ENCODE peak calls at places on chromosomes 13 and 19, in four cellular contexts. X is esophagus squamous epithelium, O is thyroid gland, Q is right lobe of liver. K is an unnamed sample.

GRCh38 chr13:33761744-33762143 is 56.2 kb upstream of the RFC3 start:
- DNase-seq in X (no peak), O (peak), Q (no peak), K (no peak)

GRCh38 chr13:78478183-78478582 is 125.2 kb downstream of the POU4F1 start:
- DNase-seq in X (no peak), O (no peak), Q (no peak), K (no peak)

GRCh38 chr13:85520445-85520844 is 278.8 kb downstream of the SLITRK6 start:
- DNase-seq in X (no peak), Q (no peak), O (no peak), K (no peak)

GRCh38 chr13:46751811-46752635 is 44.9 kb downstream of the ESD start:
- DNase-seq in Q (no peak), X (no peak), O (no peak), K (no peak)

GRCh38 chr19:56170261-56170660 is 5.5 kb upstream of the GALP start:
- DNase-seq in O (peak), Q (no peak), X (no peak), K (peak)

GRCh38 chr13:110628477-110628793 is 13.1 kb downstream of the NAXD start:
- DNase-seq in Q (no peak), X (no peak), O (no peak), K (no peak)

GRCh38 chr13:109644956-109645355 is 141.4 kb downstream of the IRS2 start:
- DNase-seq in Q (no peak), X (no peak), O (no peak), K (no peak)

GRCh38 chr13:88958821-88959220 is 1287.7 kb downstream of the SLITRK5 start:
- DNase-seq in Q (no peak), O (peak), X (no peak), K (no peak)

GRCh38 chr13:63840551-63841421 is 2425.1 kb upstream of the PCDH20 start:
- DNase-seq in O (no peak), X (no peak), Q (no peak), K (no peak)

GRCh38 chr19:48348737-48349136 is 15.0 kb downstream of the TMEM143 start:
- DNase-seq in O (no peak), Q (no peak), X (no peak), K (no peak)

GRCh38 chr19:46623915-46624502 is 880 bp downstream of the PTGIR start:
- DNase-seq in X (no peak), O (no peak), Q (no peak), K (no peak)
- TF ChIP-seq POLR2A in X (no peak), O (no peak), Q (no peak), K (no peak)

GRCh38 chr19:46728208-46728607 is 11.3 kb upstream of the PRKD2 start:
- DNase-seq in O (no peak), Q (peak), X (no peak), K (no peak)

GRCh38 chr19:46729696-46730095 is 12.8 kb upstream of the PRKD2 start:
- DNase-seq in Q (no peak), O (no peak), X (no peak), K (no peak)

GRCh38 chr19:46727757-46728156 is 10.8 kb upstream of the PRKD2 start:
- DNase-seq in O (no peak), X (no peak), Q (no peak), K (no peak)

GRCh38 chr19:46730187-46730586 is 13.3 kb upstream of the PRKD2 start:
- DNase-seq in O (no peak), Q (no peak), X (no peak), K (no peak)

DNA sequence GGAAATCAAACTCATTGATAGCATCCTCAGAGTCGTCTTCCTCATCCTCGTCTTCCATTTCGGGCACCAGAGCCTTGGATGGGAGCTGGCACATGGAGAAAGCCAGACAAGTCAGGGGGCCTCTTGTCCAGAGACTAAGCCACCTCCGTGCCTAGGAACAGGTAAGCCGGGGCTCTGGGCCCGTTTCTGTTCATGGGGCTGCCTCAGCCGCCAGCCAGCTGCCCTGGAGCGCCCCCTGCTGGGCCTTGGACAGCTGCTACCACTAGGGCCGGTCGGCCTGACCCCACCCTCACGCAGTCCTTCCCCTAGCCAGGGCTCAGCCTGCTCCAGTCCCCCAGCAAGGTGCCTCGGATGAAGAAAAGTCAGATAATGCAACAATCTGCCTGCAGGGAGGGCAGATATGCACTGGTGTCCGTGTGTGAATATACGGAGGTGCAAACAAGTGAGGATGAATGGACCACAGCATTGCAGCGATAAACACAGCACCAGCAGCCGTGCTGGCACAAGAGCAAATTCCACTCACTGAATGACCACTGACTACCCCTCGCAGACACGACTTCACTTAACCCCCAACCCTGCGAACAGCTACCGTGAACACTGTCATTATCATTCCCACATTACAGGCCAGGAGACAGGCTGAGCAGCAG is 11.9 kb upstream of the PRKD2 start:
- DNase-seq in O (peak), Q (peak), X (no peak), K (no peak)
- TF ChIP-seq POLR2A in O (no peak), Q (no peak), X (no peak), K (no peak)

GRCh38 chr19:50796128-50796633 is 6.0 kb downstream of the ACP4 start:
- DNase-seq in Q (no peak), X (no peak), O (no peak), K (no peak)

GRCh38 chr19:50797429-50798115 is 7.4 kb downstream of the ACP4 start:
- DNase-seq in Q (no peak), X (no peak), O (no peak), K (no peak)

GRCh38 chr19:50796634-50797428 is 6.6 kb downstream of the ACP4 start:
- DNase-seq in X (no peak), O (no peak), Q (no peak), K (no peak)

GRCh38 chr19:50798943-50799851 is 9.0 kb downstream of the ACP4 start:
- DNase-seq in X (no peak), Q (no peak), O (no peak), K (no peak)

DNA sequence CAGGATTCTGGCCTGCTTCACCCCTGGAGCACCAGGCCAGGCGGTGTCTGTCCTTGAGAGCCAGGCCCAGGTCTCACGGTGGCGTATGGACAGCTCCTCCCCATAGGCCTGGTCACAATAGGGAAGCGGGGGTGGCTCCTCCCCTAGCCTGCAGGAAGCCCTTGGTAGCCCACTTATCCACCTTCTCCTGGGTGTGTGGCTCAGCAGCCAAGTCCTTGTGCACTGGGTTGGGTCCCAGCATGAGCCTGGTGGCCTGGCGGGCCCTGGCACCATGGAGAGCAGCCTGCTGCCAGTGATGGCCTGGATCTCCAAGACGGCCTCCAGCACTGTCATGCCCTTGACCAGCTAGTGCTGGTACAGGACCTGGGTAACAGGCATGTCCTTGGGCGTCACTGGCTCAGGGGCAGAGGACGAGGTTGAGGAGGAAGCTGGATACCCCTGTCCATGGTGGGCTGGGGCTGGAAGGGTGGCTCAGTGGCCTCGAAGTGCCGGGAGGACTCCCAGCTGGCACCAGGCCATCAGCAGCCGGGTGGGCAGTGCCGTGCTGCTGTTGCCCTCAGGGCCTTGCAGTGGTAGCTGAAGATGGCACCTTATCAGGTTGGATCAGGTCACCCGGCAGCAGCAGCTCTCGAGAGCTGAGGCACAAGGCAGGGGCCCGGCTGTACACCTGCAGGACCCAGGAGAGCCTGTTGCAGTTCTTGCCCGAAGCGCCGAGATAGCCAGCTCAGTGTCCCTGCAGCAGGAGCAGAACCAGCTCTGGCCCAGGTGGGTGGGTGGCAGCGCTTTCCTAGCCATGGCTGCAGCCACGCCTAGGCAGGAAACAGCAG is 8.1 kb downstream of the ACP4 start:
- DNase-seq in Q (no peak), O (no peak), X (no peak), K (no peak)
- TF ChIP-seq POLR2A in Q (no peak), O (no peak), X (no peak), K (no peak)

DNA sequence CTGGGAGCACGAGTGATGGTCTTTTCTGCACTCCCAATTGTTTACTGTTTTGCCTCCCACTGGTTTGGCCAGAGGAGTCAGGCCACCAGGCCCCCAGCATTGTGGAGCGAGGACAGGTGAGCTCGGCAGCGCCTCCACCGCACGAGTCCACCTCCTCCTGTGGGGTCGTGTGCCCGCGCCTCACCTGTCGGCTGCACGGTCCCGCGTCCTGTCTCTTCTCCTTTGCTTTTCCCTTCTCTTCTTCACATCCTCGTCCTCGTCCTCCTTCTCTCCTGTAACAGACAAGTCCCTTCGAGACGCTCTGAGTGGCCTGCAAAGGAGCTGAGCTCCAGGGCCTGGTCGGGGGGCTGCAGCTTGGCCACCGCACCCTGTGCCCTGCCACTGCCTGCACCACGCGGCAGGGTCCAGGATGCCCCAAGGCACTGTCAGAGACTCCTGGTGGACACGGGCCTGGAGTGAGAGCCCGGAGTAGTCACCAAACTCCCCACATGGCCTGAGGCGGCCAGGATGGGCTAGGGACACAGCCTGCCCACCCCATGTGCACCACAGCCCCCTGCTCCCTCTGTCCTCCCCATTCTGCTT is 11.4 kb downstream of the AKAP8 start:
- DNase-seq in O (no peak), Q (no peak), X (no peak), K (no peak)
- TF ChIP-seq POLR2A in O (no peak), Q (no peak), X (no peak), K (no peak)

GRCh38 chr19:39996811-39997594 is at the start of gene ZNF546:
- DNase-seq in Q (peak), O (peak), X (peak), K (peak)
- TF ChIP-seq POLR2A in Q (peak), O (no peak), X (no peak), K (peak)

GRCh38 chr19:6652214-6653094 is 17.5 kb downstream of the TNFSF14 start:
- DNase-seq in Q (no peak), X (no peak), O (no peak), K (no peak)

GRCh38 chr19:6649189-6649588 is 20.8 kb downstream of the TNFSF14 start:
- DNase-seq in X (no peak), O (no peak), Q (no peak), K (no peak)

GRCh38 chr19:6654347-6655310 is 15.3 kb downstream of the TNFSF14 start:
- DNase-seq in O (no peak), X (no peak), Q (no peak), K (no peak)
- TF ChIP-seq POLR2A in O (no peak), X (no peak), Q (no peak), K (no peak)

GRCh38 chr13:42334329-42334706 is 62.4 kb downstream of the AKAP11 start:
- DNase-seq in Q (no peak), O (peak), X (no peak), K (no peak)
- TF ChIP-seq POLR2A in Q (no peak), O (no peak), X (no peak), K (no peak)

GRCh38 chr19:18931316-18932162 is 9.5 kb downstream of the HOMER3 start:
- DNase-seq in O (no peak), Q (no peak), X (no peak), K (no peak)

GRCh38 chr19:18932216-18932841 is 8.7 kb downstream of the HOMER3 start:
- DNase-seq in O (peak), Q (peak), X (no peak), K (no peak)

GRCh38 chr19:18933297-18933696 is 7.7 kb downstream of the HOMER3 start:
- DNase-seq in X (no peak), Q (no peak), O (no peak), K (no peak)

GRCh38 chr19:18928018-18928805 is 8.7 kb downstream of the DDX49 start:
- DNase-seq in X (no peak), O (no peak), Q (no peak), K (no peak)

GRCh38 chr19:18929311-18929710 is 9.8 kb downstream of the DDX49 start:
- DNase-seq in O (no peak), X (no peak), Q (no peak), K (no peak)
- TF ChIP-seq POLR2A in O (no peak), X (no peak), Q (no peak), K (no peak)

GRCh38 chr19:44703336-44704078 is 4.6 kb downstream of the CEACAM16 start:
- DNase-seq in X (no peak), O (no peak), Q (no peak), K (no peak)

GRCh38 chr19:44702551-44703176 is 3.7 kb downstream of the CEACAM16 start:
- DNase-seq in O (no peak), X (no peak), Q (no peak), K (no peak)

GRCh38 chr19:44698492-44699201 is at the start of gene CEACAM16:
- DNase-seq in X (no peak), Q (no peak), O (no peak), K (no peak)

GRCh38 chr19:44700547-44700946 is 1.6 kb downstream of the CEACAM16 start:
- DNase-seq in Q (no peak), X (no peak), O (no peak), K (no peak)

DNA sequence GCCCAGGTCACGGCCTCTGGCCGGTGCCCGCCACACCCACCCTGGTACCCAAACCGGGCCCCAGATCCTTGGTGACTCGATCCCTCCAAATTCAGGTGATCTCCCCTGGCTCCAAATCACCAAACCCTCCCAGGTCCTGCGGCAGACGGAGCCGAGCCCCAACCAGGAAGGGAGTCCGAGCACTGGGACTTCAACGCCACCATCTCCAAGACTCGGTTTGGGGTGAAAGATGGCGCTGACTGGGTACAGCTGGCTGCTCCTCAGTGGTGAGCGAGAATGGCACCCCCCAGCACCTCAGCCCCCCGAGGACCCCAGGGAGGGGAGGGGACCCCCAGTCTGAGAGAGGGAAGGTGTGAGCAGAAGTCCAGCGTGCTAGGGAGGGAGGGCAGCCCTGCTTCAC is 2.3 kb downstream of the CEACAM16 start:
- DNase-seq in X (no peak), Q (no peak), O (no peak), K (no peak)
- TF ChIP-seq POLR2A in X (no peak), Q (no peak), O (no peak), K (no peak)